ENCODE peak calls at places on chromosomes 7 and 10, in six cellular contexts. Z is aorta; X is activated T-helper 9 cell treated with anti-CD3 and anti-CD28 coated beads, Interleukin-2, amount 50 U/mL, for 16 hours; V is mesenteric fat pad; L is spleen; B is foreskin keratinocyte. Q is an unnamed sample.

GRCh38 chr7:3176112-3176836 is 124.8 kb upstream of the SDK1 start:
- DNase-seq in Z (no peak), X (no peak), V (no peak), L (peak), B (no peak), Q (no peak)

GRCh38 chr10:52488606-52489485 is 174.8 kb downstream of the DKK1 start:
- DNase-seq in Z (no peak), X (no peak), V (no peak), L (no peak), B (peak), Q (peak)

GRCh38 chr7:77714195-77714594 is 17.9 kb downstream of the RSBN1L start:
- DNase-seq in Z (no peak), X (no peak), V (no peak), L (no peak), B (no peak), Q (no peak)

GRCh38 chr7:158705234-158705890 is 758 bp upstream of the NCAPG2 start:
- DNase-seq in Z (no peak), X (no peak), V (no peak), L (no peak), B (no peak), Q (no peak)

GRCh38 chr7:39069046-39069445 is 91.3 kb downstream of the POU6F2 start:
- DNase-seq in Z (no peak), X (no peak), V (no peak), L (no peak), B (no peak), Q (no peak)

GRCh38 chr7:150931199-150931869 is 46.8 kb downstream of the KCNH2 start:
- DNase-seq in Z (no peak), X (no peak), V (no peak), L (no peak), B (no peak), Q (no peak)

GRCh38 chr7:150898475-150899011 is 46.2 kb downstream of the AOC1 start:
- DNase-seq in Z (peak), X (peak), V (peak), L (peak), B (no peak), Q (peak)

GRCh38 chr7:4168556-4168955 is 513.5 kb upstream of the FOXK1 start:
- DNase-seq in Z (no peak), X (no peak), V (no peak), L (no peak), B (no peak), Q (no peak)

GRCh38 chr10:70362357-70362756 is 20.1 kb downstream of the LRRC20 start:
- DNase-seq in Z (no peak), X (no peak), V (no peak), L (peak), B (no peak), Q (no peak)

GRCh38 chr7:34825221-34825620 is 167.2 kb downstream of the NPSR1 start:
- DNase-seq in Z (no peak), X (no peak), V (no peak), L (no peak), B (peak), Q (no peak)

GRCh38 chr7:2526659-2527504 is 7.3 kb downstream of the LFNG start:
- DNase-seq in Z (peak), X (no peak), V (no peak), L (peak), B (no peak), Q (no peak)

GRCh38 chr10:31590023-31590800 is 271.2 kb downstream of the ZEB1 start:
- DNase-seq in Z (no peak), X (no peak), V (no peak), L (no peak), B (no peak), Q (no peak)

GRCh38 chr10:60135020-60135419 is 228.7 kb upstream of the CCDC6 start:
- DNase-seq in Z (no peak), X (no peak), V (no peak), L (no peak), B (no peak), Q (no peak)

GRCh38 chr7:23898619-23899018 is 188.6 kb downstream of the STK31 start:
- DNase-seq in Z (no peak), X (no peak), V (no peak), L (no peak), B (no peak), Q (no peak)

GRCh38 chr7:112484671-112485097 is 3.9 kb downstream of the LSMEM1 start:
- DNase-seq in Z (peak), X (no peak), V (no peak), L (no peak), B (no peak), Q (peak)

GRCh38 chr10:47176903-47177860 is 122.8 kb upstream of the GDF10 start:
- DNase-seq in Z (no peak), X (no peak), V (no peak), L (no peak), B (no peak), Q (no peak)

GRCh38 chr7:90945104-90945752 is 319.0 kb upstream of the FZD1 start:
- DNase-seq in Z (no peak), X (no peak), V (no peak), L (no peak), B (peak), Q (peak)

GRCh38 chr10:69272620-69273019 is 5.7 kb upstream of the HK1 start:
- DNase-seq in Z (no peak), X (no peak), V (no peak), L (no peak), B (no peak), Q (no peak)

GRCh38 chr7:75711076-75711475 is 27.7 kb downstream of the HIP1 start:
- DNase-seq in Z (no peak), X (no peak), V (no peak), L (no peak), B (no peak), Q (no peak)

GRCh38 chr10:34305189-34305588 is 509.9 kb downstream of the PARD3 start:
- DNase-seq in Z (no peak), X (no peak), V (no peak), L (no peak), B (peak), Q (no peak)

GRCh38 chr7:2542011-2542923 is 13.1 kb downstream of the BRAT1 start:
- DNase-seq in Z (peak), X (no peak), V (no peak), L (no peak), B (no peak), Q (no peak)

GRCh38 chr10:42864575-42864974 is 82.0 kb downstream of the BMS1 start:
- DNase-seq in Z (no peak), X (no peak), V (no peak), L (no peak), B (no peak), Q (no peak)

GRCh38 chr10:84177541-84178386 is 4.2 kb downstream of the GPR15LG start:
- DNase-seq in Z (no peak), X (no peak), V (peak), L (peak), B (no peak), Q (no peak)

GRCh38 chr10:86707505-86707904 is 39.2 kb downstream of the LDB3 start:
- DNase-seq in Z (peak), X (no peak), V (no peak), L (peak), B (no peak), Q (no peak)

GRCh38 chr7:144834516-144835165 is 1.2 kb downstream of the TPK1 start:
- DNase-seq in Z (peak), X (no peak), V (no peak), L (no peak), B (no peak), Q (no peak)